ENCODE peak calls at places on chromosomes 3 and 15, in five cellular contexts. Q, S, D, M and J are unnamed samples.

GRCh38 chr3:38782148-38782547 is 33.9 kb downstream of the SCN10A start:
- DNase-seq in Q (peak), S (no peak), D (no peak), M (no peak), J (no peak)

GRCh38 chr3:173397161-173398110 is at the start of gene NLGN1:
- DNase-seq in Q (peak), S (peak), D (peak), M (peak), J (peak)

GRCh38 chr3:131995936-131996335 is 38.9 kb downstream of the CPNE4 start:
- DNase-seq in Q (no peak), S (no peak), D (no peak), M (peak), J (no peak)

GRCh38 chr3:145692751-145693150 is 468.2 kb downstream of the PLOD2 start:
- DNase-seq in Q (no peak), S (no peak), D (no peak), M (no peak), J (no peak)

GRCh38 chr15:60548101-60548500 is 69.2 kb upstream of the ICE2 start:
- DNase-seq in Q (peak), S (no peak), D (no peak), M (no peak), J (no peak)

GRCh38 chr3:4772171-4772804 is 206.9 kb upstream of the BHLHE40 start:
- DNase-seq in Q (no peak), S (peak), D (no peak), M (peak), J (no peak)

GRCh38 chr15:50235794-50236193 is 29.7 kb downstream of the HDC start:
- DNase-seq in Q (no peak), S (peak), D (no peak), M (no peak), J (no peak)

GRCh38 chr15:44296625-44297524 is 8.4 kb downstream of the GOLM2 start:
- DNase-seq in Q (peak), S (peak), D (peak), M (peak), J (peak)

GRCh38 chr3:26191556-26191955 is 401.7 kb downstream of the OXSM start:
- DNase-seq in Q (no peak), S (no peak), D (no peak), M (no peak), J (no peak)

GRCh38 chr3:35383216-35383615 is 256.1 kb upstream of the ARPP21 start:
- DNase-seq in Q (no peak), S (no peak), D (no peak), M (no peak), J (no peak)

GRCh38 chr15:38588672-38589071 is 24.1 kb upstream of the RASGRP1 start:
- DNase-seq in Q (no peak), S (no peak), D (no peak), M (no peak), J (peak)

GRCh38 chr15:80780416-80781221 is 1.4 kb downstream of the CEMIP start:
- DNase-seq in Q (peak), S (peak), D (no peak), M (peak), J (peak)

GRCh38 chr3:184320099-184320445 is 5.7 kb downstream of the EIF4G1 start:
- DNase-seq in Q (peak), S (peak), D (peak), M (peak), J (peak)

GRCh38 chr15:77035999-77036471 is 34.9 kb downstream of the TSPAN3 start:
- DNase-seq in Q (no peak), S (no peak), D (no peak), M (no peak), J (no peak)

GRCh38 chr3:8851703-8852102 is 82.3 kb upstream of the OXTR start:
- DNase-seq in Q (no peak), S (peak), D (no peak), M (peak), J (peak)

GRCh38 chr3:126883241-126883640 is 99.7 kb upstream of the PLXNA1 start:
- DNase-seq in Q (no peak), S (no peak), D (no peak), M (no peak), J (no peak)

GRCh38 chr3:118863731-118864322 is 170.8 kb downstream of the IGSF11 start:
- DNase-seq in Q (no peak), S (no peak), D (no peak), M (no peak), J (no peak)

GRCh38 chr3:12351145-12351544 is 62.3 kb downstream of the PPARG start:
- DNase-seq in Q (no peak), S (no peak), D (no peak), M (no peak), J (no peak)

GRCh38 chr3:46866720-46867549 is 3.7 kb upstream of the MYL3 start:
- DNase-seq in Q (peak), S (peak), D (peak), M (no peak), J (peak)

GRCh38 chr3:171160326-171160725 is 133.8 kb upstream of the SLC2A2 start:
- DNase-seq in Q (no peak), S (no peak), D (no peak), M (no peak), J (no peak)

GRCh38 chr3:10883478-10884234 is 67.6 kb downstream of the SLC6A11 start:
- DNase-seq in Q (peak), S (peak), D (no peak), M (peak), J (peak)

GRCh38 chr15:74365619-74366445 is 1.6 kb downstream of the CYP11A1 start:
- DNase-seq in Q (peak), S (peak), D (no peak), M (peak), J (peak)

GRCh38 chr15:49044761-49045571 is 1.3 kb downstream of the SECISBP2L start:
- DNase-seq in Q (peak), S (no peak), D (no peak), M (peak), J (no peak)

GRCh38 chr3:69951616-69952015 is 47.9 kb upstream of the SAMMSON start:
- DNase-seq in Q (no peak), S (no peak), D (no peak), M (no peak), J (no peak)

GRCh38 chr3:15271785-15272381 is 60.5 kb downstream of the SH3BP5 start:
- DNase-seq in Q (no peak), S (no peak), D (no peak), M (no peak), J (no peak)

GRCh38 chr3:45583021-45583851 is 11.3 kb upstream of the LIMD1 start:
- DNase-seq in Q (peak), S (no peak), D (no peak), M (no peak), J (no peak)

GRCh38 chr3:45032113-45032512 is 6.0 kb downstream of the CLEC3B start:
- DNase-seq in Q (no peak), S (no peak), D (no peak), M (no peak), J (no peak)

GRCh38 chr3:42660898-42661297 is 7.4 kb downstream of the ZBTB47 start:
- DNase-seq in Q (no peak), S (no peak), D (no peak), M (no peak), J (no peak)

GRCh38 chr3:65607101-65607500 is 431.6 kb downstream of the MAGI1 start:
- DNase-seq in Q (no peak), S (no peak), D (no peak), M (no peak), J (no peak)

GRCh38 chr3:55897573-55898224 is 410.6 kb upstream of the WNT5A start:
- DNase-seq in Q (peak), S (no peak), D (no peak), M (peak), J (peak)

GRCh38 chr3:52093751-52094525 is 37.6 kb upstream of the DUSP7 start:
- DNase-seq in Q (no peak), S (peak), D (no peak), M (peak), J (peak)

GRCh38 chr15:93341164-93341563 is 252.2 kb upstream of the RGMA start:
- DNase-seq in Q (no peak), S (no peak), D (no peak), M (no peak), J (no peak)

GRCh38 chr3:134618473-134618860 is 32.4 kb downstream of the KY start:
- DNase-seq in Q (no peak), S (no peak), D (no peak), M (no peak), J (no peak)

GRCh38 chr3:46705022-46705530 is 3.9 kb downstream of the TMIE start:
- DNase-seq in Q (peak), S (peak), D (peak), M (peak), J (peak)

GRCh38 chr15:51103330-51103729 is 8.6 kb upstream of the TNFAIP8L3 start:
- DNase-seq in Q (peak), S (no peak), D (no peak), M (peak), J (peak)